ENCODE peak calls at places on chromosomes 12 and 14, in six cellular contexts. V is Panc1, D is HCT116, X is HepG2, Q is GM12878, L is K562. B is an unnamed sample.

GRCh38 chr12:2385529-2385928 is 332.7 kb downstream of the CACNA1C start:
- DNase-seq in L (no peak), Q (no peak), X (no peak), V (no peak), D (no peak), B (no peak)

GRCh38 chr12:69196302-69197288 is 42.8 kb upstream of the CPSF6 start:
- DNase-seq in D (no peak), L (peak), Q (no peak), V (peak), X (peak), B (peak)

GRCh38 chr12:69024907-69025306 is 91.9 kb upstream of the CPM start:
- DNase-seq in V (no peak), X (no peak), L (no peak), Q (no peak), D (no peak), B (no peak)

GRCh38 chr14:99819514-99819913 is 26.3 kb downstream of the EML1 start:
- DNase-seq in X (no peak), V (no peak), Q (no peak), D (no peak), L (no peak), B (no peak)

GRCh38 chr14:53047302-53047701 is 96.5 kb upstream of the FERMT2 start:
- DNase-seq in Q (no peak), L (no peak), V (no peak), D (no peak), X (no peak), B (no peak)

GRCh38 chr12:115037830-115038229 is 353.9 kb upstream of the TBX3 start:
- DNase-seq in X (no peak), V (no peak), D (no peak), Q (no peak), L (no peak), B (no peak)

GRCh38 chr12:49017764-49018281 is 753 bp downstream of the PRKAG1 start:
- DNase-seq in Q (no peak), V (no peak), X (peak), D (no peak), L (no peak), B (peak)

GRCh38 chr14:58298477-58298879 is at the start of gene ARID4A:
- DNase-seq in V (no peak), D (no peak), Q (no peak), X (no peak), L (peak), B (no peak)

GRCh38 chr12:553216-554000 is 93.7 kb downstream of the B4GALNT3 start:
- DNase-seq in Q (no peak), L (no peak), D (no peak), V (no peak), X (no peak), B (peak)

GRCh38 chr12:62832528-62832927 is 102.4 kb downstream of the PPM1H start:
- DNase-seq in L (no peak), X (no peak), Q (no peak), D (no peak), V (no peak), B (no peak)

GRCh38 chr12:69666798-69667197 is 32.3 kb downstream of the BEST3 start:
- DNase-seq in V (no peak), X (no peak), Q (no peak), L (no peak), D (no peak), B (no peak)

GRCh38 chr14:99756796-99757195 is 36.4 kb upstream of the EML1 start:
- DNase-seq in D (no peak), V (no peak), Q (no peak), L (no peak), X (no peak), B (no peak)

GRCh38 chr12:31897791-31898503 is 61.3 kb upstream of the RESF1 start:
- DNase-seq in Q (no peak), D (peak), V (no peak), L (peak), X (no peak), B (peak)

GRCh38 chr12:52061470-52062166 is 8.2 kb upstream of the ATG101 start:
- DNase-seq in Q (no peak), X (peak), D (no peak), V (no peak), L (no peak), B (no peak)

GRCh38 chr12:64445490-64445889 is 6.4 kb upstream of the TBK1 start:
- DNase-seq in L (no peak), Q (no peak), D (no peak), V (no peak), X (no peak), B (no peak)

GRCh38 chr14:36659822-36660735 is 1.6 kb upstream of the PAX9 start:
- DNase-seq in L (no peak), D (no peak), X (no peak), Q (no peak), V (no peak), B (no peak)

GRCh38 chr12:114004402-114004801 is 38.3 kb upstream of the RBM19 start:
- DNase-seq in D (no peak), X (no peak), V (no peak), Q (no peak), L (no peak), B (no peak)

GRCh38 chr12:123388218-123388947 is 4.5 kb downstream of the KMT5A start:
- DNase-seq in V (no peak), X (peak), D (no peak), L (peak), Q (peak), B (peak)

GRCh38 chr14:99728981-99729451 is 44.9 kb downstream of the CYP46A1 start:
- DNase-seq in L (no peak), D (no peak), Q (no peak), X (no peak), V (no peak), B (no peak)

GRCh38 chr12:8860165-8860961 is 37.9 kb downstream of the A2ML1 start:
- DNase-seq in D (peak), L (peak), V (no peak), Q (no peak), X (peak), B (peak)

GRCh38 chr12:2834581-2835491 is at the start of gene NRIP2:
- DNase-seq in L (no peak), D (no peak), Q (no peak), X (no peak), V (no peak), B (no peak)

GRCh38 chr12:109752117-109753053 is 38.8 kb downstream of the FAM222A start:
- DNase-seq in Q (no peak), L (no peak), X (peak), V (no peak), D (no peak), B (no peak)

GRCh38 chr12:48329199-48329939 is 21.4 kb downstream of the ZNF641 start:
- DNase-seq in Q (no peak), V (no peak), X (no peak), L (no peak), D (no peak), B (no peak)

GRCh38 chr14:29743566-29743965 is 184.1 kb downstream of the PRKD1 start:
- DNase-seq in D (no peak), X (no peak), L (no peak), V (no peak), Q (no peak), B (no peak)
- TF ChIP-seq REST in D (no peak), X (no peak), L (no peak), V (no peak), Q (no peak), B (no peak)

DNA sequence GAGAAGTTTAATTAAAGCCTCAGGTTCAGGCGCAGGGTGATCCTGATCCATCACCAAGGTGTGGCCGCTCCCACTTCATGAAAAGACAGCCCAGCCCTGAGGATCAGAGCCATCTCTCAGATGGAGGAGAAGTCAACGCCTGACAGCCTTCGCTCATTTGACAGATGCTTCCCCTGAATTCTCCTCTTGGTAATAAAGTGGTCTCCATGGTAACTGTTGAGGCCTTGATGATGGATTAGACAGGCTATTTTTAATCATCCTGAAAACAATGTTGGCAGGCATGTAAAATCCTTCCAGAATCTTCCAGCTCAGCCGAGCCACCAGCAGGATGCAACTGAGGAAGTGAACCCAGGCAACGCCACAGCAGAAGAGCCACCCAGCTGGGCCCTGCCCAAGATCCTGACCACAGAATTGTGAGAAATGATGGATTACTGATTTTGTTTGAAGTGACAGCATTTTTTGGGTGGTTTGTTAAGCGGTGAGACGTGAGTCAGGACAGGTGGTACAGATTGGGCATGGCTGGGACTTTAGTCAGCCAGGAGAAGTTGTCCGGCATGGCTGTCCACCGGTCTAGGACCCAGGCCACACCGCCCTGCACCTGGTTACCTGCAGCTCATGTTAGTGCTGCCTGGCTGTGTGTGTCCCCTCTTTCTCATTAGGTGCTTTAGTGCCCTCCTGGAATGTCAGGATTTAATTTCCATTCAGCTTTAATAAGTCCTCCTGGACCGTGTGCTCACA is 280.2 kb downstream of the ADGRD1 start:
- DNase-seq in L (no peak), X (no peak), D (no peak), Q (no peak), V (no peak), B (no peak)
- H3K27ac ChIP-seq in L (no peak), X (no peak), D (no peak), Q (no peak), V (no peak), B (no peak)

DNA sequence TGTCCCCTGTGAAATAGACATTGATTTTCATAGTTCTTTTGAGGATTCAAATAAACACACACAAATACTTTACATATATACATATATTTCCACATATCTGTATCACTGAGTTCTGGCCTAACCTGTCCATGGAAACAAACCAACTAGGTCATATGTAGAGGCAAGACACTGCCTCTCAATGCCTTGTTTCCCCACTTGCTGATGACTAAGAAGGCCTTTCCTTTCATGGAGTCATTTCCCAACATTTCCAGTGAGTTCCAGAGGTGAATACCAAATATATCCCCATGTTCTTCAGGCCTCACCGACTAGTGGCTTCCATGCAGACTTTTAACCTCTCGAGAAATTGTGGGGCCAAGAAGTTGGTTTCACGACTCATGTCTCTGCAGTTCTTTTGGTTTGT is 120.8 kb downstream of the DNAI7 start:
- DNase-seq in D (no peak), V (no peak), Q (no peak), L (no peak), X (no peak), B (no peak)
- TF ChIP-seq REST in D (no peak), V (no peak), Q (no peak), L (no peak), X (no peak), B (no peak)

GRCh38 chr12:14314801-14315200 is 50.7 kb upstream of the ATF7IP start:
- DNase-seq in L (no peak), Q (peak), X (no peak), V (no peak), D (no peak), B (peak)
- H3K27ac ChIP-seq in L (no peak), Q (no peak), X (no peak), V (no peak), D (no peak), B (no peak)

DNA sequence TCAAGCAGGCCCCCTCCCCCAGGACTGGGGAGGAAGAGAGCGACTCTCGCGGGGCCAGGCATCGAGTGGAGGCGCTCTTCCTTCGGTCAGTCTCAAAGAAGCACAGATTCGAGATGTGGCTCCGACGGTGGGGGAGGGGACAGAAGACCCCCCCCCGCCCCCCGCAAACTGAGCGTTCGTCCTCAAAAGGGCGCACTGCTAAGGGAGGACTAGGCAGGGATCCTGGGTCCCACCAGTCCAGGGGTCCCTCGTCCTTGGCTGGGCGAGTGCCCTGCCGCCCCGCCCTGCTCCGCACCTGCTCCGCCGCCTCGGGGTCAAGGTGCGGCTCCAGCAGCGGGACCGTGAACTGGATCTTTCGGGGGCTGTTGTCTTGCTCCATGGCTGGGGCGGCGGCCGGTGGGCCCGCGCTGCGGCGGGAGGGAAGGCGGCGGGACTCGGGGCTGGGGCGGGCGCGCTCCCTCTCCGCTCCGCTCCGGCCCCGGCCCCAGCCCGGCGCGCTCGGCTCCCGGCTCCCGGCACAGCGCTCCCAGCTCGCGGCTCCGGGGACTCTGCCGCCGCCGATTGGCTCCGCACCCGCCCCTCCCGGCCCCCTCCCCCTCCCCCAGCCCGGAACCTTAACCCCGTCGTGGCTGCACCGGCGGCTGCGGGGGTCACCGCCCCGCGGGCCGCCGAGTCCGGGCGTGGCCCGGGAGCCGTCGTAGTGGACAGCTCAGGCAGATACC is at the start of gene PPP1R1A:
- DNase-seq in V (no peak), D (no peak), Q (no peak), X (no peak), L (peak), B (no peak)
- TF ChIP-seq REST in V (no peak), D (no peak), Q (no peak), X (no peak), L (no peak), B (no peak)

GRCh38 chr12:21891763-21892217 is 49.4 kb downstream of the ABCC9 start:
- DNase-seq in X (no peak), L (no peak), D (no peak), V (no peak), Q (no peak), B (no peak)
- H3K27ac ChIP-seq in X (no peak), L (no peak), D (no peak), V (no peak), Q (no peak), B (no peak)

DNA sequence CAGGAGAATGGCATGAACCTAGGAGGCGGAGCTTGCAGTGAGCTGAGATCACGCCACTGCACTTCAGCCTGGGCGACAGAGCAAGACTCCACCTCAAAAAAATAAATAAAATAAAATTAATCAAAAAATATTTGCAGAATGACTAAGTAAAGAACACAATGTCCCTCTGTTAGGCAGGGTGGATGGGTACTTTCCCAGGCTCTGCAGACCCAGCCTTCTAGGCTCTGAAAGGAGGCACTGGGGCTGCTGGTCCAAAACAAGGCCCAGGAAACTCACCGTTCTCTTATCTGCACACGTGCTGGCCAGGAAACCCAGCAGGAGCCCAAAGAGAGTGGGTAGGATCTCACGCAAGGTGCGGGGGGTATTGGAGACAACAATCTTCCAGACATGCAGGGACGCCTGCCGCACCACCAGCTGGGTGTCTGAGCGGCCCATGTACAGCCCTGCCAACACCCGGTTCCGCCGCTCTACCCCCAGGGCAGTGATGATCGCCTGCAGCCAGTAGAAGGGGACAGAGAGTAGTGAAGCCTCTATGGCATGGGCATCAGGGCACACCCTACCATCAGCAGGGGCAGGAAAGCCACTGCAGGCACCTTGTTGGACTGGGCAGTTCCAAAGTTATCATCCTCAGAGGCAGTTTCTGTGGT is 25.8 kb upstream of the RAB35 start:
- DNase-seq in L (no peak), Q (no peak), X (no peak), D (no peak), V (no peak), B (no peak)
- TF ChIP-seq REST in L (no peak), Q (no peak), X (no peak), D (no peak), V (no peak), B (no peak)

GRCh38 chr14:61563880-61564622 is 131.3 kb upstream of the HIF1A start:
- DNase-seq in Q (no peak), L (no peak), D (no peak), V (no peak), X (no peak), B (no peak)
- H3K27ac ChIP-seq in Q (no peak), L (peak), D (peak), V (no peak), X (peak), B (no peak)

GRCh38 chr14:71716371-71716770 is 215.9 kb upstream of the RGS6 start:
- DNase-seq in L (no peak), V (no peak), Q (no peak), D (no peak), X (no peak), B (no peak)
- TF ChIP-seq REST in L (no peak), V (no peak), Q (no peak), D (no peak), X (no peak), B (no peak)

DNA sequence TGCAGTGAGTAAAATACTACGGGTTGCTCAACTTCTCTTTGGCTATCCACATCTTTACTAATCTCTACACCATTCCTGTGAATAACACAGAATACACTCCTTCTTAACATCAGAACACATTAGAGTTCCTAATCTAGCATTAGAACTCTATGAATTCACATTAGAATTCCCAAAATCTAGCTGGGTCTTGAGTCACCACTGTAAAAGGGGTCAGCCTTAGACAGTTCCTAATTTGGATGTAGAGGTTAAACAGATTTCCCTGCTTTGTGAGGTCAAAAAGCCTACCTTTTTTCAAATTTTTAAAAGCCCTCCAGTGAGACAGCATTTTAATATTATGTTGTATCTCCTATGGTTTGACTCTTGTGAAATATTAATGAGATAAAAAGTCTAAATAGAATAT is 7.4 kb downstream of the HNRNPC start:
- DNase-seq in X (no peak), L (no peak), Q (no peak), D (no peak), V (no peak), B (no peak)
- H3K27ac ChIP-seq in X (no peak), L (no peak), Q (no peak), D (no peak), V (no peak), B (no peak)